ENCODE peak calls at places on chromosomes 4 and X, in eight cellular contexts. Z is A549, M is mucosa of descending colon, E is H9, D is left ventricle myocardium inferior, Q is suprapubic skin, Y is upper lobe of left lung, U is uterus. J is an unnamed sample. For H3K9me3 and H3K4me1, the result is how much of the 10 kb centered on the place peaks cover.

GRCh38 chr4:165944900-165945299 is 71.9 kb downstream of the TLL1 start:
- DNase-seq in Z (no peak), M (no peak), E (no peak), D (no peak), Q (no peak), Y (no peak), U (no peak), J (no peak)

GRCh38 chr4:156673483-156673882 is 298.1 kb downstream of the PDGFC start:
- DNase-seq in Z (no peak), M (no peak), E (no peak), D (no peak), Q (no peak), Y (no peak), U (no peak), J (no peak)

GRCh38 chr4:151688003-151688784 is 72.6 kb downstream of the GATB start:
- DNase-seq in Z (no peak), M (no peak), E (peak), D (no peak), Q (no peak), Y (no peak), U (no peak), J (no peak)

GRCh38 chrX:84469226-84469625 is 33.0 kb downstream of the HDX start:
- DNase-seq in Z (no peak), M (no peak), E (no peak), D (no peak), Q (no peak), Y (no peak), U (no peak), J (no peak)

GRCh38 chrX:131975851-131976250 is 47.3 kb upstream of the STK26 start:
- DNase-seq in Z (no peak), M (no peak), E (no peak), D (no peak), Q (no peak), Y (no peak), U (no peak), J (no peak)

GRCh38 chr4:145840162-145840768 is 98.4 kb downstream of the ZNF827 start:
- DNase-seq in Z (peak), M (peak), E (no peak), D (no peak), Q (no peak), Y (no peak), U (no peak), J (no peak)

GRCh38 chrX:13938053-13938765 is 91.5 kb downstream of the GEMIN8 start:
- DNase-seq in Z (peak), M (peak), E (peak), D (peak), Q (no peak), Y (peak), U (peak), J (no peak)

GRCh38 chr4:107736924-107737448 is 17.0 kb upstream of the PAPSS1 start:
- DNase-seq in Z (peak), M (peak), E (peak), D (no peak), Q (no peak), Y (no peak), U (peak), J (no peak)

GRCh38 chr4:82661601-82662000 is 99.8 kb upstream of the TMEM150C start:
- DNase-seq in Z (no peak), M (no peak), E (no peak), D (no peak), Q (no peak), Y (no peak), U (no peak), J (no peak)

GRCh38 chr4:8128096-8128856 is 30.3 kb downstream of the ABLIM2 start:
- DNase-seq in Z (no peak), M (peak), E (peak), D (no peak), Q (no peak), Y (no peak), U (no peak), J (no peak)

GRCh38 chrX:1231850-1232505 is 19.5 kb upstream of the CRLF2 start:
- DNase-seq in Z (no peak), M (no peak), E (no peak), D (no peak), Q (no peak), Y (no peak), U (no peak), J (no peak)

GRCh38 chrX:33726281-33727160 is 405.6 kb downstream of the FAM47A start:
- DNase-seq in Z (no peak), M (no peak), E (peak), D (no peak), Q (peak), Y (no peak), U (peak), J (no peak)

GRCh38 chrX:108453841-108454240 is 14.2 kb downstream of the COL4A5 start:
- DNase-seq in Z (no peak), M (no peak), E (no peak), D (no peak), Q (no peak), Y (no peak), U (no peak), J (no peak)

GRCh38 chr4:78477276-78477675 is 74.3 kb upstream of the ANXA3 start:
- DNase-seq in Z (no peak), M (no peak), E (no peak), D (no peak), Q (no peak), Y (no peak), U (no peak), J (no peak)

GRCh38 chr4:67437974-67438713 is 107.2 kb downstream of the CENPC start:
- DNase-seq in Z (no peak), M (no peak), E (no peak), D (no peak), Q (no peak), Y (no peak), U (no peak), J (no peak)

GRCh38 chr4:147994491-147995385 is 262.9 kb downstream of the ARHGAP10 start:
- DNase-seq in Z (no peak), M (no peak), E (no peak), D (no peak), Q (no peak), Y (no peak), U (no peak), J (no peak)

GRCh38 chr4:128249787-128250668 is 37.6 kb downstream of the PGRMC2 start:
- DNase-seq in Z (no peak), M (no peak), E (no peak), D (no peak), Q (no peak), Y (no peak), U (no peak), J (no peak)
- H3K9me3 ChIP-seq in Z (under half), M (under half), E (under half), D (under half), Q (under half), Y (under half), U (under half), J (under half)

GRCh38 chr4:26248647-26249046 is 72.2 kb upstream of the RBPJ start:
- DNase-seq in Z (no peak), M (peak), E (no peak), D (no peak), Q (no peak), Y (no peak), U (no peak), J (no peak)

GRCh38 chr4:26257850-26258249 is 63.0 kb upstream of the RBPJ start:
- DNase-seq in Z (no peak), M (no peak), E (no peak), D (no peak), Q (no peak), Y (no peak), U (no peak), J (no peak)

GRCh38 chr4:26256016-26256415 is 64.8 kb upstream of the RBPJ start:
- DNase-seq in Z (no peak), M (no peak), E (no peak), D (no peak), Q (no peak), Y (no peak), U (no peak), J (no peak)

GRCh38 chr4:26252349-26252748 is 68.5 kb upstream of the RBPJ start:
- DNase-seq in Z (no peak), M (no peak), E (no peak), D (no peak), Q (no peak), Y (no peak), U (no peak), J (no peak)
- H3K4me1 ChIP-seq in Z (under half), M (under half), E (under half), D (under half), Q (under half), Y (under half), U (under half), J (under half)

GRCh38 chr4:40645576-40645975 is 15.9 kb upstream of the RBM47 start:
- DNase-seq in Z (no peak), M (no peak), E (no peak), D (no peak), Q (no peak), Y (no peak), U (no peak), J (no peak)

GRCh38 chr4:40651280-40651679 is 21.6 kb upstream of the RBM47 start:
- DNase-seq in Z (no peak), M (no peak), E (no peak), D (no peak), Q (no peak), Y (no peak), U (no peak), J (no peak)

GRCh38 chr4:40648742-40649281 is 19.1 kb upstream of the RBM47 start:
- DNase-seq in Z (no peak), M (peak), E (no peak), D (peak), Q (no peak), Y (peak), U (no peak), J (no peak)

DNA sequence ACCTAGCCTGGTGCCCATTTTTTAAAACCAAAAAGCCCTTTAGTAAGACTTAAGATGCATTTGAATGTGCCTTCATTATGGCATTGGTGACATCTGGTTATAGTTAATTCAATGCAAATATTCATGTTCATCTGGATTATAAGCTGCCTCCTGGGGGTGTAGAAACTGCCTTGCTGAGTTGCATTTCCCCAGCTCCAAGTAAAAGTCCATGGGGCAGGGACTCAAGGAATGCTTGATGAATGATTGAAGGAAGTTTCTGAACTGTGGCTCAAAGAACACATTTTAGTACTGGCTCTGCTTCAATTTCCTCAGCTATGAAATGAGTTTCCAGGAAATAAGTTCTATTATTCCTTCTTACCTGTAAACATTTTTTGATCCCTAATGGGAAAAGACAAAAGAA is 18.5 kb upstream of the RBM47 start:
- DNase-seq in Z (no peak), M (no peak), E (no peak), D (no peak), Q (no peak), Y (no peak), U (no peak), J (no peak)
- TF ChIP-seq CTCF in Z (no peak), M (no peak), E (no peak), D (no peak), Q (no peak), Y (no peak), U (no peak), J (no peak)

DNA sequence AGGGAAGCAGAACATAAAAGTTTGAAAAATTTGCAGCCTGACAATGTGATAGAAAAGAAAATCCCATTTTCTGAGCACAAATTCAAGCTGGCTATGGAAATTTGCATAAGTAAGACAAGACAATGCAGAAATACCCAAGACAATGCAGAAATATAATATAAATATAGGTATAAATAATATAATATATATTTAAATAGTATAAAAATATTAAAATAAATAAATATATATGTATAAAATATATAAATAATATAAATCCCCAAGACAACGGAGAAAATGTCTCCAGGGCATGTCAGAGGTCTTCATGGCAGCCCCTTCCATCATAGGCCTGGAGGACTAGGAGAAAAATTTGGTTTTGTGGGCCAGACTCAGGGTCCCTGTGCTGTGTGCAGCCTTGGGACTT is 125.0 kb upstream of the AADAT start:
- DNase-seq in Z (no peak), M (no peak), E (no peak), D (no peak), Q (no peak), Y (no peak), U (no peak), J (no peak)
- H3K9me3 ChIP-seq in Z (under half), M (under half), E (under half), D (half or more), Q (under half), Y (under half), U (under half), J (under half)

GRCh38 chr4:153244969-153245368 is 40.7 kb downstream of the TRIM2 start:
- DNase-seq in Z (no peak), M (peak), E (no peak), D (no peak), Q (no peak), Y (no peak), U (no peak), J (no peak)

GRCh38 chr4:153242848-153243324 is 38.6 kb downstream of the TRIM2 start:
- DNase-seq in Z (no peak), M (no peak), E (no peak), D (no peak), Q (no peak), Y (no peak), U (no peak), J (no peak)

GRCh38 chr4:153243464-153243863 is 39.2 kb downstream of the TRIM2 start:
- DNase-seq in Z (no peak), M (no peak), E (no peak), D (no peak), Q (no peak), Y (no peak), U (no peak), J (no peak)

GRCh38 chr4:153241295-153241694 is 37.1 kb downstream of the TRIM2 start:
- DNase-seq in Z (no peak), M (no peak), E (no peak), D (no peak), Q (no peak), Y (no peak), U (no peak), J (no peak)

DNA sequence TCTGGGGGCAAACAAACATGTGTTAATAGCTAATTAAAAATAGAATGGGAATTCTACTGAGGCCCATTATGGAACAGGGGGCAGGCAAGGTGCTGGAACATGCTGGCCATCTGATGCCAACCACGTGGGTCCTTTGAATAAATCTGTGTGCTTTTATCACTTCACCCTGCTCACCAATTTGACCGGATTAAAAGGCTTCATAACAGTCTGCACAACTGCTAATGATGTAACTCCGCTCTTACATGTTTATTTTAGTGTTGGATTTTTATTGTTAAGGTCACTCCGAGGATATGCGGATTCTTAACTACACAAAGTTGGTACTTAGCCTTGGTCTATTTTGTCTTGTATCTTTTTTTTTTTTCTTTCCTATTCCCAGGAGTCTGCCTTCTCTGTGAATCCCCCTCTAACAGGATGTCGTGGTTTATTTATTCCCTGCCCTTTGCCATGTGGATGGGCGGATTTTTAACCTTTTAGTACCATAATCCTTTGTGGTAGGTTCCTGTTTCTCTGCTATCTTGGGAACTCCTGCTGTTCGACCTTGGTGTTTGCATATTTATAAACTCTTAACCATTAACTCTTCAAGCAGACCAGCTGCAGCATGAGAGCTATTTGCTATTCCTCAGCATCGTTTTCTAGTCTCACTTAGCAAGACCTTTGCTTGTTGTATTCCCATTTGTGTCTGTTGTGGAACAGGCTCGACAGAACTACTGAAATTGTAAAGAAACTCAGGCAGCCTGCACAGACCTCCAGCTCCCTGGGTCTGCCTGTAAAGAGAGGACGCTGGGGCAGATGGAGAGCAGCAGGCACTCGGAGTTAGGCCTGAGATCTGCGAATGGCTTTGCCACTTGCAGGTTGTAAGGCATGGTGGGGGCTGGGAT is 38.0 kb downstream of the TRIM2 start:
- DNase-seq in Z (no peak), M (no peak), E (no peak), D (no peak), Q (no peak), Y (no peak), U (no peak), J (no peak)
- H3K4me1 ChIP-seq in Z (under half), M (half or more), E (under half), D (under half), Q (under half), Y (under half), U (under half), J (under half)

DNA sequence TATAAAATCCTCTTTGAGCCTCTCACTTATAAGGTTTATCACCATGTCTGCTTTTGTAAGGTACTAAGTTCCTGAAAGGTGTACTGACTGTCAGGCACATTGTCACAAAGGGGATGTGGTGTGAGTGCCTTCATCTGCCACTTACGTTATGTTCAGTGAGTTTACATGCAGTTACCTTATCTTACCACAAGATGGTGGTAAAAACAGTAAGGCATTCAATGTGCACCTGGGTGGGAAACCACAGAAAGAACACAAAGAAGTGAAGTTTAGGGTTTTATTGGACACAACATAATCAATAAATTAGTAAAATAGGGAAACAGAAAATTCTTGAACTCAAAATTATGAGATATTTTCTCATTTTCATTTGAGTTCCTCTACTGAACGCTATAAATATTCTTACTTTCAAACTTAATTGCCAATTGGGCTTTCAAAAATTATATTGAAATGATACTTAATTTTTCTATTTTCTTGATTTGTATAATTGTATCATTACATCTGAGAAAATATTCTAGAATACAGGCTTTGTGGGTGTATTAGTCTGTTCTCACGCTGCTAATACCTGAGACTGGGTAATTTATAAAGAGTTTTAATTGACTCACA is 650.8 kb downstream of the PCDH7 start:
- DNase-seq in Z (peak), M (peak), E (no peak), D (no peak), Q (no peak), Y (no peak), U (no peak), J (no peak)
- TF ChIP-seq CTCF in Z (peak), M (peak), E (peak), D (peak), Q (peak), Y (peak), U (peak), J (peak)

GRCh38 chrX:152932144-152932543 is 34.3 kb downstream of the ZNF185 start:
- DNase-seq in Z (no peak), M (no peak), E (no peak), D (no peak), Q (no peak), Y (no peak), U (no peak), J (no peak)
- H3K9me3 ChIP-seq in Z (under half), M (under half), E (under half), D (under half), Q (under half), Y (under half), U (under half), J (under half)

DNA sequence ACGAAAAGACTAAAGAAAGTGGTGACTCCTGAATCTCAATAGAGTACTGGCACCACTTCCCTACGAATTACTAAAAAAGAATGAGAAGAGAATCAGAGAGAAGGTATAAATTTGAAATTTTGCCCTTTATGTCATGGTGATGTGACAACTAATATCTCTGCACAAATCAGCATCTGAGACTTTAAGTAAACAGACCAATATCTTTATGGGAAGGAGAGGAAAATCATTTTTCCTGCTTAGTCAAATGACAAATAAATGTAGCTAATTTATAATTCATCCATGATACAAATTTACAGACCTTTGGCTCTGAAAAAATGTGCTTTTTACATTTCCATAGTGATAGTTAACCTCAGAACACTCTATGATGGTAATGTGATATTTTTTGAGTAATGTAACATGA is 424.8 kb upstream of the EPHA5 start:
- DNase-seq in Z (no peak), M (no peak), E (no peak), D (no peak), Q (no peak), Y (no peak), U (no peak), J (no peak)
- H3K4me1 ChIP-seq in Z (under half), M (under half), E (under half), D (under half), Q (under half), Y (under half), U (under half), J (under half)

J was measured in vagina.